ENCODE peak calls at places on chromosomes 6 and 20, in nine cellular contexts. I, J, D, W, Z, G, C, N and U are unnamed samples.

GRCh38 chr6:46733410-46733809 is 1.8 kb downstream of the PLA2G7 start:
- DNase-seq in J (no peak), Z (no peak), W (no peak), C (no peak), N (no peak), D (no peak), G (no peak), I (no peak), U (no peak)

GRCh38 chr6:20954325-20954724 is 420.1 kb downstream of the CDKAL1 start:
- DNase-seq in G (no peak), C (no peak), J (no peak), N (no peak), Z (no peak), D (no peak), W (no peak), I (no peak), U (no peak)

GRCh38 chr20:63497946-63498935 is 642 bp downstream of the EEF1A2 start:
- DNase-seq in J (peak; percentile 17), D (no peak), I (peak; percentile 36), W (peak; percentile 79), Z (peak; percentile 69), C (peak; percentile 66), G (peak; percentile 17), N (no peak), U (no peak)

GRCh38 chr6:35688605-35689322 is at the start of gene FKBP5:
- DNase-seq in Z (peak; percentile 95), G (peak; percentile 88), N (peak; percentile 96), D (peak; percentile 90), W (peak; percentile 97), J (peak; percentile 96), I (peak; percentile 80), C (peak; percentile 99), U (peak; percentile 83)

GRCh38 chr6:160792711-160793110 is 90.7 kb downstream of the PLG start:
- DNase-seq in W (no peak), C (no peak), G (no peak), Z (no peak), J (no peak), I (no peak), N (peak; percentile 14), D (no peak), U (no peak)

GRCh38 chr6:116387374-116387773 is 16.6 kb downstream of the DSE start:
- DNase-seq in I (peak; percentile 90), W (peak; percentile 80), G (peak; percentile 42), Z (no peak), D (peak; percentile 25), N (no peak), C (no peak), J (no peak), U (no peak)

GRCh38 chr6:141403827-141404226 is 728.9 kb upstream of the GJE1 start:
- DNase-seq in N (no peak), D (no peak), W (peak; percentile 44), I (no peak), G (peak; percentile 75), J (no peak), Z (no peak), C (no peak), U (no peak)

GRCh38 chr6:108359901-108360882 is 65.3 kb downstream of the AFG1L start:
- DNase-seq in J (no peak), G (no peak), W (no peak), D (no peak), Z (no peak), N (peak; percentile 39), I (peak; percentile 47), C (no peak), U (no peak)

GRCh38 chr20:33684533-33685327 is 1.5 kb downstream of the E2F1 start:
- DNase-seq in J (peak; percentile 60), G (no peak), C (no peak), Z (peak; percentile 18), I (no peak), N (peak; percentile 65), D (no peak), W (no peak), U (no peak)

GRCh38 chr6:126440923-126441322 is 101.0 kb downstream of the CENPW start:
- DNase-seq in G (no peak), Z (no peak), I (no peak), W (no peak), D (no peak), C (no peak), J (no peak), N (no peak), U (no peak)

GRCh38 chr6:38459291-38459690 is 180.4 kb downstream of the BTBD9 start:
- DNase-seq in W (peak; percentile 19), Z (no peak), C (no peak), J (no peak), N (no peak), D (no peak), I (peak; percentile 69), G (peak; percentile 53), U (no peak)

GRCh38 chr6:57040011-57040410 is 6.5 kb upstream of the KIAA1586 start:
- DNase-seq in I (no peak), Z (no peak), D (no peak), G (no peak), W (peak; percentile 19), N (peak; percentile 63), C (no peak), J (no peak), U (no peak)

GRCh38 chr6:39841923-39842322 is 49.7 kb downstream of the DAAM2 start:
- DNase-seq in C (peak; percentile 30), N (no peak), W (peak; percentile 27), I (no peak), D (no peak), G (no peak), J (no peak), Z (no peak), U (no peak)

GRCh38 chr6:154297711-154298110 is 58.9 kb downstream of the IPCEF1 start:
- DNase-seq in Z (peak; percentile 72), D (no peak), J (no peak), W (peak; percentile 16), C (no peak), I (no peak), N (no peak), G (no peak), U (no peak)

GRCh38 chr20:45629496-45630100 is at the start of gene WFDC10A:
- DNase-seq in D (peak; percentile 63), I (peak; percentile 49), G (peak; percentile 47), N (peak; percentile 90), C (no peak), J (no peak), W (peak; percentile 75), Z (peak; percentile 56), U (no peak)

GRCh38 chr20:57680131-57680716 is 29.6 kb downstream of the PMEPA1 start:
- DNase-seq in D (peak; percentile 93), C (no peak), I (no peak), W (no peak), J (no peak), G (no peak), N (no peak), Z (peak; percentile 73), U (no peak)

GRCh38 chr20:50431066-50431450 is 79.1 kb upstream of the PTPN1 start:
- DNase-seq in D (no peak), I (no peak), G (no peak), Z (no peak), J (no peak), W (no peak), N (no peak), C (no peak), U (no peak)

GRCh38 chr20:61251529-61252393 is at the start of gene CDH4:
- DNase-seq in Z (peak; percentile 63), I (no peak), C (no peak), G (peak; percentile 19), J (no peak), N (peak; percentile 75), D (no peak), W (peak; percentile 31), U (no peak)
- H3K4me1 ChIP-seq in Z (peaks cover 3% of the 10 kb centered on the region), I (peaks cover 6% of the 10 kb centered on the region), C (peaks cover 21% of the 10 kb centered on the region), G (peaks cover 9% of the 10 kb centered on the region), J (peaks cover 3% of the 10 kb centered on the region), N (peaks cover 9% of the 10 kb centered on the region), D (no peaks in the 10 kb centered on the region), W (peaks cover 17% of the 10 kb centered on the region), U (no peaks in the 10 kb centered on the region)

DNA sequence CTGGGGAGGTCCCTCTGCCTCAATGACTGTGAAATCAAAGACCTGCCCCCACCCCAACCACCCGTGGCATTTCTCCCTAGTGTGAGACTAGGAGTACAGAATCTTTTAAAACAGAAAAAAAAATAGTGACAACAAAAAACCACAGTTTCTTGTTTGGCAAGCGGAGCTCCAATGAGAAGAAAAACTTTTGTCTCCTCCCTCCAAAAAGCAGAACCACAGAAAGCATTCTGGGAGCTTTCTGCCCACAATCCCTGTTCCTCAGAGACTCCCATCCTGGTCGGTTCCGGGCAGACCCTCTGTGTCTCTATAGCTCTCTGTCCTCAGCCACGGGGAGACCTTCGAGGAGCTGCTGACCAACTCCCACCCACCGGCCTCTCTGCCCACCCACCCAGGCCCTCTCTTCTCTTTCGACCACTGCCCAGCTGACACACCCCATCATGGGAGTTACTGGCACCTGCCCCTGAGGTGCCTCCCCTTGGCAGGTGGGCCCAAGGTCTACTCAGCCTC is 4.9 kb downstream of the PREX1 start:
- DNase-seq in D (no peak), N (no peak), J (no peak), G (no peak), W (no peak), I (no peak), C (no peak), Z (no peak), U (peak; percentile 53)
- H3K27ac ChIP-seq in D (no peak overlapping the region), N (no peak overlapping the region), J (no peak overlapping the region), G (no peak overlapping the region), W (no peak overlapping the region), I (no peak overlapping the region), C (peak overlapping the region; percentile 56), Z (no peak overlapping the region), U (peak overlapping the region; percentile 75)

DNA sequence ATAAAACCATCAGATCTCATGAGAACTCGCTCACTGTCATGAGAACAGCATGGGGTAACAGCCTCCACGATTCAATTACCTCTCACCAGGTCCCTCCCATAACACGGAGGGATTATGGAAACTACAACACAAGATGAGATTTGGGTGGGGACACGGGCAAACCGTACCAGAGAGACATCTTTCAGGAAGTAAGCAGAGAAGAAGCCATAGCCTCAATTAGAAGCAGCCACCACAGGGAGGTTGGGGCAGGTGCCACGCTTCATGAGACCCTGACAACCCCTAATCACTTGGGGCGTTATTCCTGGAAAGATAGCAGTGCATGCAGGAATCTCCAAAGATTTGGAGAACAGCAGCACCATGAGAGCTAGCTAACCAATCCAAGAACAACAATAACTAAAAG is 52.9 kb upstream of the SIRPG start:
- DNase-seq in J (no peak), D (no peak), I (no peak), N (no peak), Z (no peak), C (no peak), G (no peak), W (no peak), U (no peak)
- H3K4me1 ChIP-seq in J (no peaks in the 10 kb centered on the region), D (no peaks in the 10 kb centered on the region), I (no peaks in the 10 kb centered on the region), N (no peaks in the 10 kb centered on the region), Z (no peaks in the 10 kb centered on the region), C (no peaks in the 10 kb centered on the region), G (no peaks in the 10 kb centered on the region), W (no peaks in the 10 kb centered on the region), U (peaks cover 12% of the 10 kb centered on the region)

DNA sequence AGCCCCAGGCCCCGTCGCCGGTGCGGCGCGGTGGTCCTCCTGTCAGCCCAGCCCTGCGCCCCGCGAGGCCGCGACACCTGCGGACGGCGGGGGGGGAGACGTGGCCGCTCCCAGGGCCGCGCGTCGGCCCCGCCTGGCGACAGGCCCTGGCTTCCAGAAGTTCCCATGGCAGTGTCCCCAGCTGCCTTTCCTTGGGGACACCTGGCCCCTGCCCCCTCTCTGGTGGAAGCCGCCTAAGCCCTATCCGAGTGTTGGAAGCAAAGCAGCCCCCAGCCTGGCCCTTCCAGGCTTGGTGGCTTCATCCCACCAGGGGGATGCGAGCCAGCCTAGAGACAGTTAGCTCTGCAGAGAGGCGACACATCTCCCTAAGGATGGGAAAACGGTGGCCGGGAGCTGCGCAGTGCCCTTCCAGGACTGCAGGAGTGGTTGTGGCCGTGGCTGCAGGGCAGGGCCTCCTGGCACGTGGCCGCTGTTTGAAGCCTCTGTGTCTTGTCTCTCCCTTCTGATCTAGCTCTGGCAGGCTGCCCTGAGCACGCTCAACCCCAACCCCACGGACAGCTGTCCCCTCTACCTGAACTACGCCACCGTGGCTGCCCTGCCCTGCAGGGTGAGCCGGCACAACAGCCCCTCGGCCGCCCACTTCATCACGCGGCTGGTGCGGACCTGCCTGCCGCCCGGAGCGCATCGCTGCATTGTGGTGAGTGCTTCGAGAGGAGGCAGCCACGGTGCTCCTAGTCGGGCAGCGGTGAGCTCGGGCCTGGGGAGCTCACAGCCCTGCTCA is 816 bp downstream of the NPEPL1 start:
- DNase-seq in D (no peak), Z (peak; percentile 7), J (peak; percentile 57), G (no peak), W (peak; percentile 43), N (peak; percentile 59), C (peak; percentile 73), I (no peak), U (no peak)
- H3K27ac ChIP-seq in D (no peak overlapping the region), Z (no peak overlapping the region), J (peak overlapping the region; percentile 19), G (no peak overlapping the region), W (peak overlapping the region; percentile 9), N (peak overlapping the region; percentile 55), C (peak overlapping the region; percentile 73), I (peak overlapping the region; percentile 5), U (peak overlapping the region; percentile 52)